ENCODE peak calls at places on chromosome 2, in ten cellular contexts. H is NCI-H748 treated with DMSO at 0.1 percent for 48 hours; Z is HT-29; L is Jurkat, Clone E6-1; U is dorsolateral prefrontal cortex; I is HFFc6; O is hippocampal formation; N is testis; T is activated naive CD4-positive, alpha-beta T cell; B is activated CD8-positive, alpha-beta T cell treated with anti-CD3 and anti-CD28 coated beads for 36 hours. K is an unnamed sample.

GRCh38 chr2:28274911-28275685 is 117.6 kb upstream of the FOSL2 start:
- DNase-seq in H (no peak), Z (peak; percentile 58), L (no peak), U (no peak), I (peak; percentile 93), O (no peak), N (no peak), T (no peak), B (no peak), K (no peak)

GRCh38 chr2:186339716-186340115 is 146.3 kb upstream of the ZC3H15 start:
- DNase-seq in H (no peak), Z (no peak), L (no peak), U (no peak), I (no peak), O (no peak), N (no peak), T (no peak), B (no peak), K (no peak)

GRCh38 chr2:31337860-31338259 is 76.7 kb downstream of the XDH start:
- DNase-seq in H (no peak), Z (no peak), L (no peak), U (no peak), I (peak; percentile 91), O (no peak), N (no peak), T (no peak), B (no peak), K (peak; percentile 57)

GRCh38 chr2:204437815-204438766 is 107.2 kb upstream of the PARD3B start:
- DNase-seq in H (no peak), Z (no peak), L (no peak), U (no peak), I (no peak), O (no peak), N (no peak), T (no peak), B (no peak), K (no peak)

GRCh38 chr2:207142461-207142860 is 23.3 kb downstream of the KLF7 start:
- DNase-seq in H (no peak), Z (no peak), L (no peak), U (no peak), I (no peak), O (peak; percentile 28), N (no peak), T (no peak), B (peak; percentile 29), K (no peak)

GRCh38 chr2:27003857-27004256 is 28.9 kb upstream of the TMEM214 start:
- DNase-seq in H (no peak), Z (no peak), L (no peak), U (no peak), I (peak; percentile 8), O (no peak), N (no peak), T (no peak), B (no peak), K (no peak)

GRCh38 chr2:55901322-55901721 is 22.3 kb downstream of the EFEMP1 start:
- DNase-seq in H (no peak), Z (no peak), L (no peak), U (no peak), I (no peak), O (no peak), N (no peak), T (no peak), B (no peak), K (no peak)

GRCh38 chr2:9984217-9984739 is 32.8 kb downstream of the GRHL1 start:
- DNase-seq in H (peak; percentile 7), Z (peak; percentile 64), L (peak; percentile 32), U (no peak), I (peak; percentile 45), O (no peak), N (no peak), T (no peak), B (peak; percentile 30), K (peak; percentile 71)

GRCh38 chr2:101251844-101252407 is 760 bp upstream of the CNOT11 start:
- DNase-seq in H (peak; percentile 33), Z (peak; percentile 89), L (peak; percentile 45), U (no peak), I (no peak), O (no peak), N (no peak), T (no peak), B (peak; percentile 42), K (peak; percentile 2)

GRCh38 chr2:39050109-39050508 is 70.7 kb downstream of the SOS1 start:
- DNase-seq in H (no peak), Z (no peak), L (no peak), U (no peak), I (peak; percentile 28), O (no peak), N (no peak), T (no peak), B (no peak), K (no peak)

GRCh38 chr2:236343400-236344161 is 79.4 kb upstream of the ASB18 start:
- DNase-seq in H (peak; percentile 65), Z (peak; percentile 76), L (peak; percentile 79), U (peak; percentile 91), I (peak; percentile 75), O (no peak), N (peak; percentile 81), T (peak; percentile 9), B (peak; percentile 73), K (peak; percentile 85)

GRCh38 chr2:51581636-51582267 is 549.8 kb upstream of the NRXN1 start:
- DNase-seq in H (no peak), Z (no peak), L (no peak), U (no peak), I (no peak), O (no peak), N (no peak), T (no peak), B (no peak), K (no peak)

GRCh38 chr2:8024506-8024905 is 657.4 kb upstream of the ID2 start:
- DNase-seq in H (no peak), Z (no peak), L (no peak), U (no peak), I (no peak), O (no peak), N (no peak), T (no peak), B (no peak), K (no peak)

GRCh38 chr2:215590353-215590752 is 154.5 kb upstream of the FN1 start:
- DNase-seq in H (no peak), Z (no peak), L (no peak), U (no peak), I (peak; percentile 24), O (no peak), N (no peak), T (no peak), B (no peak), K (no peak)

GRCh38 chr2:97747285-97747684 is 33.9 kb downstream of the ZAP70 start:
- DNase-seq in H (no peak), Z (no peak), L (no peak), U (no peak), I (no peak), O (no peak), N (no peak), T (no peak), B (peak; percentile 54), K (no peak)

GRCh38 chr2:38037757-38038615 is 38.0 kb downstream of the CYP1B1 start:
- DNase-seq in H (no peak), Z (no peak), L (no peak), U (peak; percentile 46), I (no peak), O (no peak), N (peak; percentile 53), T (no peak), B (peak; percentile 50), K (peak; percentile 86)

GRCh38 chr2:165294912-165295311 is 55.7 kb downstream of the SCN2A start:
- DNase-seq in H (no peak), Z (no peak), L (no peak), U (no peak), I (no peak), O (no peak), N (no peak), T (no peak), B (no peak), K (no peak)